ENCODE peak calls at places on chromosome 10, in four cellular contexts. A, E, C and G are unnamed samples.

GRCh38 chr10:76444034-76444800 is 1012.8 kb downstream of the LRMDA start:
- DNase-seq in C (no peak), E (no peak), A (no peak), G (no peak)

GRCh38 chr10:73941300-73941699 is 30.4 kb downstream of the PLAU start:
- DNase-seq in A (no peak), C (no peak), E (no peak), G (no peak)

GRCh38 chr10:21217107-21217506 is 308.4 kb downstream of the SKIDA1 start:
- DNase-seq in A (no peak), E (no peak), C (no peak), G (no peak)

GRCh38 chr10:88209231-88209630 is 345.8 kb downstream of the PTEN start:
- DNase-seq in E (no peak), C (no peak), A (no peak), G (no peak)

GRCh38 chr10:17730667-17731066 is 21.3 kb upstream of the TMEM236 start:
- DNase-seq in A (no peak), C (no peak), E (no peak), G (no peak)

GRCh38 chr10:35335718-35336083 is 608 bp upstream of the CCNY start:
- DNase-seq in E (no peak), A (no peak), C (no peak), G (no peak)

GRCh38 chr10:69948261-69948660 is 104.4 kb upstream of the MACROH2A2 start:
- DNase-seq in E (peak), A (no peak), C (no peak), G (no peak)

GRCh38 chr10:94403823-94404228 is 1.5 kb downstream of the TBC1D12 start:
- DNase-seq in A (no peak), E (peak), C (no peak), G (no peak)

GRCh38 chr10:129938460-129938859 is 25.6 kb downstream of the EBF3 start:
- DNase-seq in A (no peak), C (no peak), E (no peak), G (no peak)

GRCh38 chr10:16777473-16778370 is 39.5 kb downstream of the RSU1 start:
- DNase-seq in A (peak), C (peak), E (peak), G (peak)

GRCh38 chr10:7417103-7417623 is 6.3 kb upstream of the SFMBT2 start:
- DNase-seq in C (peak), A (no peak), E (no peak), G (no peak)

GRCh38 chr10:88347597-88348304 is 235.4 kb downstream of the RNLS start:
- DNase-seq in C (no peak), E (no peak), A (no peak), G (no peak)

GRCh38 chr10:79250259-79250658 is 97.0 kb upstream of the PPIF start:
- DNase-seq in A (no peak), E (no peak), C (no peak), G (no peak)

GRCh38 chr10:102869290-102870198 is at the start of gene AS3MT:
- DNase-seq in A (peak), C (no peak), E (no peak), G (no peak)

GRCh38 chr10:95573953-95574604 is 12.9 kb upstream of the SORBS1 start:
- DNase-seq in C (no peak), A (no peak), E (no peak), G (no peak)

GRCh38 chr10:43136995-43137700 is 1.1 kb upstream of the CSGALNACT2 start:
- DNase-seq in E (no peak), A (no peak), C (no peak), G (no peak)

GRCh38 chr10:74078037-74078436 is 72.6 kb downstream of the AP3M1 start:
- DNase-seq in E (no peak), A (no peak), C (no peak), G (no peak)

GRCh38 chr10:14413583-14413982 is 82.9 kb upstream of the FRMD4A start:
- DNase-seq in A (no peak), E (no peak), C (no peak), G (no peak)

GRCh38 chr10:70743430-70743788 is 41.8 kb downstream of the TBATA start:
- DNase-seq in A (no peak), C (no peak), E (no peak), G (no peak)

GRCh38 chr10:120979435-120980315 is 128.5 kb downstream of the WDR11 start:
- DNase-seq in A (peak), E (no peak), C (peak), G (no peak)

GRCh38 chr10:126349676-126350075 is 38.6 kb downstream of the ADAM12 start:
- DNase-seq in A (no peak), E (no peak), C (no peak), G (no peak)

GRCh38 chr10:114504769-114505579 is 100.7 kb upstream of the AFAP1L2 start:
- DNase-seq in C (no peak), A (peak), E (no peak), G (no peak)

GRCh38 chr10:60433684-60434083 is 44.0 kb upstream of the ANK3 start:
- DNase-seq in E (no peak), C (no peak), A (no peak), G (no peak)

GRCh38 chr10:4247379-4247778 is 462.4 kb upstream of the KLF6 start:
- DNase-seq in C (no peak), E (no peak), A (no peak), G (no peak)

GRCh38 chr10:72356987-72357386 is 2.3 kb upstream of the DNAJB12 start:
- DNase-seq in A (no peak), C (no peak), E (peak), G (no peak)

GRCh38 chr10:71747039-71747807 is 26.1 kb downstream of the VSIR start:
- DNase-seq in E (no peak), C (no peak), A (no peak), G (no peak)

GRCh38 chr10:65911431-65911830 is 1014.4 kb upstream of the LRRTM3 start:
- DNase-seq in A (no peak), C (no peak), E (no peak), G (no peak)

GRCh38 chr10:50992972-50993766 is 81.1 kb upstream of the PRKG1 start:
- DNase-seq in A (no peak), E (no peak), C (no peak), G (no peak)

GRCh38 chr10:9625266-9625776 is 1392.4 kb upstream of the CELF2 start:
- DNase-seq in C (no peak), A (no peak), E (no peak), G (no peak)

GRCh38 chr10:76202777-76203176 is 771.4 kb downstream of the LRMDA start:
- DNase-seq in C (no peak), A (no peak), E (no peak), G (no peak)

GRCh38 chr10:70193391-70193844 is 23.1 kb upstream of the SAR1A start:
- DNase-seq in A (no peak), C (no peak), E (no peak), G (no peak)

GRCh38 chr10:86968271-86968993 is at the start of gene ADIRF:
- DNase-seq in C (peak), A (no peak), E (no peak), G (no peak)

GRCh38 chr10:93703066-93703465 is 674 bp upstream of the FRA10AC1 start:
- DNase-seq in A (no peak), C (no peak), E (no peak), G (no peak)

GRCh38 chr10:10397906-10398305 is 619.8 kb upstream of the CELF2 start:
- DNase-seq in C (no peak), A (no peak), E (no peak), G (no peak)

GRCh38 chr10:1551636-1552338 is 185.5 kb downstream of the ADARB2 start:
- DNase-seq in E (no peak), C (no peak), A (no peak), G (no peak)

GRCh38 chr10:73887038-73888015 is 13.0 kb upstream of the CAMK2G start:
- DNase-seq in E (no peak), A (no peak), C (peak), G (no peak)

GRCh38 chr10:25557136-25557535 is 376.9 kb upstream of the MYO3A start:
- DNase-seq in E (no peak), C (no peak), A (no peak), G (no peak)

GRCh38 chr10:30676319-30676718 is 46.8 kb upstream of the LYZL2 start:
- DNase-seq in A (no peak), C (no peak), E (no peak), G (no peak)
- TF ChIP-seq SIN3A in A (no peak), C (no peak), E (no peak), G (no peak)

DNA sequence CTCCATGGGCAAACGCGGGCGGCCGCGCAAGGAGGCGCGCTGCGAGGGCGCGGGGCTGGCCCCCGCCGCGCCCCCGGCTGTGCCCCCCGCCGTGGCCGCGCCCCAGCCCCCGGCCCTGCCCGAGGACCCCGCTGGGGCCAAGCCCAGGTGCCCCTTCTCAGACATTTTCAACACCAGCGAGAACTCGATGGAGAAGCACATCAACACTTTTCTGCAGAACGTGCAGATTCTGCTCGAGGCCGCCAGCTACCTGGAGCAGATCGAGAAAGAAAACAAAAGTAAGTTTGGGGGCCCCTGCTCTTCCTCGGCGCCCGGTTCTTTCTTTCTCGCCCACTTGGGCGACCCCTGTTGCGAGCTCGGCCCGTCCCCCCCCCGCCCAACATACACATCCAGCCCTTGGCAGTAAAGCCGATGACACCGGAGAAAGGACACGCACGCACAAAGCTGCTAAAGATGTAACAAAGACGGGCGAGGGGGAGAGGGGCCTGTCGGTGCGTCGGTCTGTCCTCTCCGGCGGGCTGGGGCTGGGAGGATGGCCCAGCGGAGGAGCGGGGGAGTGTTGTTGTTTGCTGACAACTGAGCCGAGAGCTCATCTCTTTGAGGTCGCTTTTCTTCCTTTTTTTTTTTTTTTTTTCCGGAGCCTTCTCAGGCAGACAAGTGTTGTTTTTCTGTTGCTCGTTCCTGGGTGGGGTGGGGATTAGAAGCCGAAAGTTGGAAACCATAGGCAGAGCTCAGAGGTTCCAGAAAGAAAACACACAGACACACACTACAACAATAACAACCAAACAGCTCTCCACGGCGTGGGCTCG is 604 bp downstream of the MXI1 start:
- DNase-seq in C (no peak), A (no peak), E (peak), G (no peak)
- TF ChIP-seq POLR2AphosphoS5 in C (peak), A (no peak), E (no peak), G (no peak)

GRCh38 chr10:63699785-63700184 is 178.6 kb downstream of the REEP3 start:
- DNase-seq in A (no peak), C (no peak), E (no peak), G (no peak)
- TF ChIP-seq SIN3A in A (no peak), C (no peak), E (no peak), G (no peak)

GRCh38 chr10:19014034-19014433 is 34.6 kb upstream of the MALRD1 start:
- DNase-seq in C (no peak), A (no peak), E (no peak), G (no peak)
- TF ChIP-seq POLR2AphosphoS5 in C (no peak), A (no peak), E (no peak), G (no peak)

DNA sequence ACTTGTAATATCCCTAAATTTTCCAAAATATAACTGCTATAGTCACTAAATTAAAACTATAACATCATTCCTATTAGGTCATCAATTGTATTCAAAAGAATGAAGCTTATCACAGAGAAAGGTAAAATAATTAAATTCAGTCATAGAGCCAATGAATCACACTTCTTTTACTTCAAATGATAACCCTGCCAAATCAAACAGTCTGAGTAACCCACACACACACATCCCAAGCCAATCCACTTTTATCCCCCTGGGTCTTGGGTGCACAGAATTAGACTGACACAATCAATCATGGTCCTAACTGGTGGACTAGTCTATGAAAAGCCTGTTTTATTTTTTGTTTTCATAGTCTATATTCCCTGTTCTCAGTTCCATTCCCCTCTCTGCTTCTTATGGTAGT is 25.6 kb downstream of the CTNNA3 start:
- DNase-seq in E (no peak), A (no peak), C (no peak), G (no peak)
- TF ChIP-seq SIN3A in E (no peak), A (no peak), C (no peak), G (no peak)

GRCh38 chr10:45183174-45183573 is 132.2 kb downstream of the OR13A1 start:
- DNase-seq in C (no peak), E (no peak), A (no peak), G (no peak)

GRCh38 chr10:45179716-45180115 is 135.7 kb downstream of the OR13A1 start:
- DNase-seq in C (no peak), E (no peak), A (no peak), G (no peak)

GRCh38 chr10:45180946-45181439 is 134.4 kb downstream of the OR13A1 start:
- DNase-seq in E (no peak), C (no peak), A (no peak), G (no peak)

GRCh38 chr10:45181483-45181882 is 133.9 kb downstream of the OR13A1 start:
- DNase-seq in E (no peak), A (no peak), C (no peak), G (no peak)

GRCh38 chr10:45180507-45180906 is 134.9 kb downstream of the OR13A1 start:
- DNase-seq in E (no peak), C (no peak), A (no peak), G (no peak)
- TF ChIP-seq POLR2AphosphoS5 in E (no peak), C (no peak), A (no peak), G (no peak)

GRCh38 chr10:67943917-67944316 is 59.5 kb downstream of the SIRT1 start:
- DNase-seq in A (no peak), C (no peak), E (no peak), G (no peak)
- TF ChIP-seq SIN3A in A (no peak), C (no peak), E (no peak), G (no peak)

GRCh38 chr10:29688230-29688634 is 53.5 kb upstream of the SVIL start:
- DNase-seq in E (no peak), A (no peak), C (peak), G (no peak)

GRCh38 chr10:29691564-29692064 is 56.8 kb upstream of the SVIL start:
- DNase-seq in E (no peak), A (no peak), C (no peak), G (peak)

GRCh38 chr10:29694121-29694520 is 59.4 kb upstream of the SVIL start:
- DNase-seq in E (no peak), A (no peak), C (no peak), G (no peak)

GRCh38 chr10:29689001-29689400 is 54.2 kb upstream of the SVIL start:
- DNase-seq in A (peak), E (no peak), C (peak), G (peak)

DNA sequence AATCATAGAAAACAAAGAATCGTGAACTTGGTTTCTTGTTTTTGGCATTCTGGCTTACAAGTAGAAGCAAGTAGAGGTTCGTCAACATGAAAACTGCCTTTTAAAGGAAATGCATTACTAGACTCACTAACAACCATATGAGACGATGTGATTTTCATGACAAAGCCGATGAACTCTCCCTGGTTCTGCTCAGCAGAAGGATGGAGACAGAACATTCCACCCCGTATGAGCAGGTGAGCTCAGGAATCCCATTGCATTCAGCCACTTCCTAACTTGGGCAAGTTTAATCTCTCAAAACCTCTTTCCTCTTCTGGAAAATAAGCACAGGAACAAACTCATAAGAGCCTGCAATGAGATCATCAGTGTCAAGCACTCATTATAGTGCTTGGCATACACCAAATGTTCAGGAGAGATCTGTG is 57.4 kb upstream of the SVIL start:
- DNase-seq in E (no peak), A (no peak), C (no peak), G (peak)
- TF ChIP-seq POLR2AphosphoS5 in E (no peak), A (no peak), C (no peak), G (no peak)

DNA sequence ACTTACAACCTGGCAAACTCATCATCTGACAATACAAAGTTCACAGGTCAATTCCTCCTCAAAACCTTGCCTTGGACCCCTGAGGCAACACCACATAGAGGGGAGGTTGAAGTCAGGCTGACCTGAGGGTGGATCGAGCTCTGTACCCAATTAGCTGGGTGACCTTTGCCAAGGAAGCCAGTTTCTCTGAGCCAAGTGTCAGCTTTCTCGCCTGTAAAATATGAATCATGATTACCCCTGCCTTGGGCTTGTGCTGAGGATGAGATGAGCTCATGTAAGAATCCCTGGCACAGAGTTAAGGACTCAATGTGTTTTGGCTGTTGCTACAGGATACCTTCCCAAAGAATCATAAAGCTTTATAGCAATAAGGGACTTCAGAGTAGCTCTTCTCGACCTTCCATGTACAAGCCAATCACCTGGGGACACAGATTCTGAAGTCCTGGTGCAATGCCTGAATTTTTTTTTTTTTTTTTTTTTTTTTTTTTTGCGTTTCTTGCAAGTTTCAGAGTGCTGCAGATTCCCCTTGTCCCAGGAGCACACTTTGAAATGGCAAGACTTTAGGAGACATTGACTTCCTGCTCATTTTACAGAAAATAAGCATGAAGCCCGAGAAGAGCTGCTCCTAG is 43.5 kb upstream of the CACUL1 start:
- DNase-seq in E (no peak), C (peak), A (no peak), G (no peak)
- TF ChIP-seq SIN3A in E (no peak), C (no peak), A (no peak), G (no peak)